ENCODE peak calls at places on chromosomes 6 and 20, in six cellular contexts. O, L, E, U, S and M are unnamed samples.
A peak's percentile ranks its signal among the peaks of the same experiment; 100 is the strongest.

GRCh38 chr6:19415605-19416326 is 421.4 kb upstream of the ID4 start:
- DNase-seq in O (no peak), L (no peak), E (peak; percentile 54), U (peak; percentile 47), S (no peak), M (no peak)

GRCh38 chr20:46638367-46639274 is 12.6 kb downstream of the SLC13A3 start:
- DNase-seq in O (no peak), L (no peak), E (no peak), U (no peak), S (peak; percentile 69), M (no peak)

GRCh38 chr6:6005467-6006427 is 978 bp downstream of the NRN1 start:
- DNase-seq in O (no peak), L (no peak), E (no peak), U (no peak), S (peak; percentile 38), M (no peak)

GRCh38 chr20:37336369-37337207 is 9.4 kb upstream of the SRC start:
- DNase-seq in O (no peak), L (peak; percentile 68), E (no peak), U (no peak), S (no peak), M (no peak)

GRCh38 chr20:36585410-36586125 is 12.2 kb downstream of the TGIF2 start:
- DNase-seq in O (no peak), L (no peak), E (no peak), U (no peak), S (peak; percentile 98), M (no peak)

GRCh38 chr6:137933696-137934095 is 66.6 kb downstream of the TNFAIP3 start:
- DNase-seq in O (peak; percentile 56), L (no peak), E (peak; percentile 91), U (no peak), S (no peak), M (no peak)

GRCh38 chr6:156876302-156876701 is 99.1 kb downstream of the ARID1B start:
- DNase-seq in O (no peak), L (peak; percentile 47), E (no peak), U (no peak), S (peak; percentile 56), M (no peak)

GRCh38 chr6:33696538-33697518 is 14.7 kb downstream of the UQCC2 start:
- DNase-seq in O (no peak), L (peak; percentile 67), E (peak; percentile 73), U (no peak), S (no peak), M (no peak)

GRCh38 chr6:104281370-104281769 is 578.3 kb downstream of the HACE1 start:
- DNase-seq in O (no peak), L (no peak), E (no peak), U (peak; percentile 6), S (peak; percentile 77), M (no peak)

GRCh38 chr6:2225422-2226392 is 19.7 kb downstream of the GMDS start:
- DNase-seq in O (no peak), L (no peak), E (peak; percentile 10), U (no peak), S (no peak), M (no peak)

GRCh38 chr6:145704153-145704781 is 31.1 kb downstream of the EPM2A start:
- DNase-seq in O (no peak), L (no peak), E (peak; percentile 44), U (no peak), S (no peak), M (no peak)

GRCh38 chr20:35541118-35541782 is 628 bp upstream of the ERGIC3 start:
- DNase-seq in O (no peak), L (no peak), E (no peak), U (no peak), S (peak; percentile 50), M (no peak)

GRCh38 chr20:35541783-35542662 is at the start of gene ERGIC3:
- DNase-seq in O (peak; percentile 95), L (peak; percentile 98), E (peak; percentile 95), U (peak; percentile 86), S (peak; percentile 99), M (peak; percentile 97)

GRCh38 chr20:35546127-35546526 is 4.2 kb downstream of the ERGIC3 start:
- DNase-seq in O (no peak), L (no peak), E (no peak), U (no peak), S (no peak), M (no peak)

GRCh38 chr20:35544436-35544835 is 2.6 kb downstream of the ERGIC3 start:
- DNase-seq in O (no peak), L (no peak), E (no peak), U (no peak), S (no peak), M (no peak)

GRCh38 chr20:35542990-35543389 is 1.1 kb downstream of the ERGIC3 start:
- DNase-seq in O (no peak), L (no peak), E (no peak), U (no peak), S (no peak), M (no peak)
- H3K4me3 ChIP-seq in O (no peak overlapping the region), L (no peak overlapping the region), E (no peak overlapping the region), U (peak overlapping the region; percentile 94), S (no peak overlapping the region), M (peak overlapping the region; percentile 79)

DNA sequence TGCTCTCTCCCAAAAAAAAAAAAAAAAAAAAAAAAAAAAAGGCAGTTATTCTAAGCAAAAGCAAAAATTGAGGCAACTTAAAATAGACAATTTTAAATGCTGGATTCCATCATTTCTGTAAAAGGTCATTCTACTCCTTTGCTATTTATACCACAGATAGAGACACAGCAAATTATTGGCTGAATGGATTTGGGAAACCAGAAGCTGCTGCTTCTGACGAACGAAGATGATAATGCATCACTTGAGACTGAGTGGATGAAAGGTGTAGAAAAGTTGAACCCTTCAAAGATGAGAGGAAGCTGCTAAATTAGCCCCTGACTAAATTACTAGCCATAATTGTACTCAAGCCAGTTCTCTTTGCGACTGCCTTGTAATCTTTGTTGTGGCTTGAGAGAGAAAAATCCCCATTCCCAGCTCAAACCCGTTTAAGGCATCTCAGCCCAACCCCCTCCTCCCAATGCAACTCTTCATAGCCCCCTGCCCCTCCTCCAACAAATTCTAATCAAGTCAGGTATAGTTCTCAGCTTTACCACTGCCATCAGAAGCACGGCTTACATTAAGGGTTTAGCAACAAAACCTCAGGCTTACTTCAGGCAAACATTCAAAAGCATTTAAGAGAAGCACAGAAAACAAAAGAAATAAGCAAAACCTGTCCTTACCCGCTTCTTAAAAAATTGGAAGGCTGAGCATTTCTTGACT is 1.0 kb downstream of the SGK1 start:
- DNase-seq in O (no peak), L (no peak), E (no peak), U (no peak), S (peak; percentile 19), M (no peak)
- H3K4me3 ChIP-seq in O (peak overlapping the region; percentile 55), L (peak overlapping the region; percentile 63), E (peak overlapping the region; percentile 72), U (no peak overlapping the region), S (no peak overlapping the region), M (peak overlapping the region; percentile 35)

GRCh38 chr20:50481741-50482140 is 28.4 kb upstream of the PTPN1 start:
- DNase-seq in O (no peak), L (no peak), E (no peak), U (no peak), S (no peak), M (no peak)

GRCh38 chr20:50488236-50488806 is 21.9 kb upstream of the PTPN1 start:
- DNase-seq in O (no peak), L (no peak), E (peak; percentile 36), U (no peak), S (no peak), M (no peak)

GRCh38 chr20:50487397-50487796 is 22.8 kb upstream of the PTPN1 start:
- DNase-seq in O (no peak), L (no peak), E (no peak), U (no peak), S (no peak), M (no peak)

GRCh38 chr20:50482396-50482890 is 27.7 kb upstream of the PTPN1 start:
- DNase-seq in O (no peak), L (no peak), E (no peak), U (no peak), S (no peak), M (no peak)

DNA sequence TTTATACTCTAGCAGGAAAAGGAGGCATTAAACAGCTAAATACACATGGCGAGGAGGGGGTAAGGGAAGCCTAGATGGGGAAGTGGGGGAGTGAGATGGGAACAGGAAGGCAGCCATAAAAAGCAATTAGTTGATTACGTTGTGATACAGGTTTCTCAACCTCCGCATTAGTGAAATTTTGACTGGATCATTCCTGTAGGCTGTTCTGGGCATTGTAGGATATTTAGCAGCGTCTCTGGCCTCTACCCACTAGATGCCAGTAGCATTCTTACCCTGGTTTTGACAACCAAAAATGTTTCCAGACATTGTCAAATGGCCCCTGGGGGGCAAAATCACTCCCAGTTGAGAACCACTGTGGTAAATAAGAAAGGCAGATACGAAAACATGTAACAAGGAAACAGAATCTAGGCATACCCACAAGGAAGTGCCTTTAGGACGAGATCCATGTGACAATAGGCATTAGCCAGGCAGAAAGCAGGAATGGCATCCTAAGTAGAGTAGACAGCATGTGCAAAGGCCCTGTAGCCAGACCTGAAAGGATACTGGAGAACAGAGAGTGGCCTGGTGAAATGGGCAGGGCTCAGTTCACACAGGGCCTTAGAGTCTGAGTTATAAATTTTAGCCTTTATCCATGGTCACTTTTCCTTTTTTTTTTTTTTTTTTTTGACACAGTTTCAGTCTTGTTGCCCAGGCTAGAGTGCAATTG is 25.8 kb upstream of the PTPN1 start:
- DNase-seq in O (no peak), L (no peak), E (no peak), U (no peak), S (no peak), M (no peak)
- H3K4me3 ChIP-seq in O (peak overlapping the region; percentile 59), L (peak overlapping the region; percentile 54), E (no peak overlapping the region), U (no peak overlapping the region), S (no peak overlapping the region), M (no peak overlapping the region)

DNA sequence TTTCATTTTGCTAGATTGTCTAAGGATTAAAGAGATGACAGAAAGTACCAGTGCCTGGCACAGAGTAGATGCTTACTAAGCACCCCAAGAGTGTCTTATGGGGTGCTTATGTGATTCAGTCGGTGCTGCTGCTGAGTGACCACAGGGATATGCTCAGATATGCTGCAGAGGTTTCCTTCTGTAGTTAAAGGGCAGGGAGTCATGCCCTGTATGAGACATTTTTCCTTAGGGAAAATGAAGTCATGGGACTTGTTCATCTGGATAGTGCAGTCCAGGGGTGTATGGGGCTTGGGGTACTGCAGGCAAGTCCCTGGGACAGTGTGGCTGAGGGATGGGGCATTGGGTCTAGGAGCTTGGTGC is 25.1 kb downstream of the TOX2 start:
- DNase-seq in O (no peak), L (no peak), E (peak; percentile 41), U (no peak), S (no peak), M (no peak)
- H3K4me3 ChIP-seq in O (no peak overlapping the region), L (no peak overlapping the region), E (no peak overlapping the region), U (no peak overlapping the region), S (no peak overlapping the region), M (no peak overlapping the region)